ENCODE peak calls at places on chromosome 11, in four cellular contexts. B is H9, G is IMR-90, W is H1. M is an unnamed sample.

GRCh38 chr11:44377914-44378321 is 68.0 kb upstream of the ALX4 start:
- DNase-seq in B (no peak), G (no peak), W (no peak), M (no peak)

GRCh38 chr11:78646564-78647185 is 72.0 kb upstream of the NARS2 start:
- DNase-seq in B (peak; percentile 56), G (peak; percentile 49), W (peak; percentile 73), M (peak; percentile 71)

GRCh38 chr11:107446822-107447431 is 10.7 kb downstream of the CWF19L2 start:
- DNase-seq in B (no peak), G (no peak), W (no peak), M (no peak)

GRCh38 chr11:613369-613968 is 2.3 kb downstream of the IRF7 start:
- DNase-seq in B (peak; percentile 90), G (no peak), W (peak; percentile 86), M (peak; percentile 85)

GRCh38 chr11:86569109-86569508 is 103.3 kb downstream of the ME3 start:
- DNase-seq in B (no peak), G (no peak), W (no peak), M (no peak)

GRCh38 chr11:73384871-73385692 is 8.9 kb downstream of the RELT start:
- DNase-seq in B (no peak), G (no peak), W (no peak), M (no peak)

GRCh38 chr11:57230797-57231538 is 6.1 kb downstream of the APLNR start:
- DNase-seq in B (peak; percentile 39), G (no peak), W (no peak), M (peak; percentile 87)

GRCh38 chr11:36564376-36565032 is 3.3 kb upstream of the RAG1 start:
- DNase-seq in B (peak; percentile 50), G (peak; percentile 61), W (peak; percentile 53), M (peak; percentile 71)

GRCh38 chr11:122751298-122752070 is 86.8 kb upstream of the CRTAM start:
- DNase-seq in B (no peak), G (peak; percentile 72), W (no peak), M (no peak)

GRCh38 chr11:104691129-104691528 is 207.1 kb downstream of the CASP12 start:
- DNase-seq in B (no peak), G (no peak), W (no peak), M (no peak)

GRCh38 chr11:132631956-132632355 is 900.3 kb downstream of the OPCML start:
- DNase-seq in B (no peak), G (peak; percentile 8), W (no peak), M (no peak)

GRCh38 chr11:14891143-14892035 is 642 bp downstream of the CYP2R1 start:
- DNase-seq in B (peak; percentile 91), G (peak; percentile 82), W (peak; percentile 95), M (peak; percentile 96)

GRCh38 chr11:119571311-119571710 is 148.3 kb upstream of the THY1 start:
- DNase-seq in B (peak; percentile 19), G (no peak), W (no peak), M (no peak)

GRCh38 chr11:134071306-134071705 is 2.4 kb downstream of the JAM3 start:
- DNase-seq in B (no peak), G (no peak), W (no peak), M (no peak)

GRCh38 chr11:128909438-128910125 is 18.4 kb downstream of the KCNJ5 start:
- DNase-seq in B (no peak), G (no peak), W (no peak), M (no peak)

GRCh38 chr11:94183886-94184264 is 55.2 kb downstream of the PANX1 start:
- DNase-seq in B (peak; percentile 87), G (peak; percentile 67), W (peak; percentile 93), M (peak; percentile 86)

GRCh38 chr11:38718049-38718448 is 2120.0 kb upstream of the RAG2 start:
- DNase-seq in B (no peak), G (no peak), W (no peak), M (peak; percentile 42)

GRCh38 chr11:2306971-2307732 is 5.3 kb downstream of the TSPAN32 start:
- DNase-seq in B (peak; percentile 25), G (peak; percentile 27), W (no peak), M (no peak)

GRCh38 chr11:119447664-119448242 is 24.8 kb upstream of the THY1 start:
- DNase-seq in B (no peak), G (no peak), W (no peak), M (no peak)

GRCh38 chr11:4626207-4627105 is 10.8 kb upstream of the OR51D1 start:
- DNase-seq in B (peak; percentile 75), G (peak; percentile 79), W (peak; percentile 84), M (peak; percentile 81)

GRCh38 chr11:95443386-95443785 is 212.4 kb upstream of the SESN3 start:
- DNase-seq in B (no peak), G (no peak), W (no peak), M (no peak)

DNA sequence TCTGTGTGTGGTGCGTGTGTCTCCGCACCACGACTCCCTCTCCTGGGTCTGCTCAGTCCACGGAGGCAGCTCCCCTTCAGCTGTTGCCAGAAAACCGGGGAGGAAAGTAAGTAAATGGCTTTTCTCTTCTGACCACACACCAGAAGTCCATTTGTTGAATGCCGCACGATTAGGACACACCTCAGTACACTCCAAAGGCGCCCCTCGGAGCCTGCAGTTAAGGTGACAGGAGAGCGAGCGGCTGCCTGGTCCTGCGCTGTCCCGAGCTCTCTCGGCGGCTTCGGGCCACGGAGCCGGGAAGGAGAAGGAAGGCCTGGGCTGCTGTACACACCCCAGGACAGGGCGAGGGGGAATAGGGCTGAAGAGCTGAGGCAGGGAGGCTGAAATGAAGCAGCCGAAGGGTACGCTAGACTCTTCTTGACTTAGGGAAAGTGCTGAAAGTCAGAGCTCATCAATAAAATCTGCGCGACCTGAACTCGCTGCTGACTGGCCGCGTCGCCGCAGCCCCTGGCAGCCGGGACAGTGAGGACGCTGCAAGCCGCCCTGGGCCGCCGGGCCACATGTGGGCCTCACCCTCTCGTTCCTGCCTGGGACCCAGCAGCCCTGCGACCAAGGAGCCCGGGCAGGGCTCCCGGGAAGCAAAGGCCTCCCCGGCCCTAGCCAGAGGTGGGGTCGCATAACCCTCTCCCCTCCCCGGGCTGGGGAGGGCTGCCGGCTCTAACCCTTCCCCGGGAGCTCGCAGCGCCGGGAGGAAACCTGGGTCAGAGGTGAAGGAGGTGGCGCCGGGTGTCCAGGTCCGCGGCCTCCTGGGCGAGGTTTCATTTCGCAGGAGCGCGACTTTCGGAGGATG is 1.5 kb upstream of the PAX6 start:
- DNase-seq in B (no peak), G (no peak), W (peak; percentile 69), M (peak; percentile 59)
- H4K5ac ChIP-seq in B (no peak overlapping the region), G (no peak overlapping the region), W (no peak overlapping the region), M (no peak overlapping the region)

GRCh38 chr11:17486666-17487065 is 10.0 kb upstream of the ABCC8 start:
- DNase-seq in B (no peak), G (no peak), W (no peak), M (no peak)
- H3K4me1 ChIP-seq in B (no peaks in the 10 kb centered on the region), G (no peaks in the 10 kb centered on the region), W (no peaks in the 10 kb centered on the region), M (no peaks in the 10 kb centered on the region)

GRCh38 chr11:69512790-69513189 is 31.3 kb downstream of the LINC01488 start:
- DNase-seq in B (no peak), G (no peak), W (no peak), M (no peak)

GRCh38 chr11:69510471-69511357 is 29.3 kb downstream of the LINC01488 start:
- DNase-seq in B (no peak), G (peak; percentile 72), W (no peak), M (no peak)

GRCh38 chr11:69509846-69510390 is 28.5 kb downstream of the LINC01488 start:
- DNase-seq in B (no peak), G (no peak), W (no peak), M (no peak)

GRCh38 chr11:69512136-69512535 is 30.7 kb downstream of the LINC01488 start:
- DNase-seq in B (no peak), G (no peak), W (no peak), M (no peak)

DNA sequence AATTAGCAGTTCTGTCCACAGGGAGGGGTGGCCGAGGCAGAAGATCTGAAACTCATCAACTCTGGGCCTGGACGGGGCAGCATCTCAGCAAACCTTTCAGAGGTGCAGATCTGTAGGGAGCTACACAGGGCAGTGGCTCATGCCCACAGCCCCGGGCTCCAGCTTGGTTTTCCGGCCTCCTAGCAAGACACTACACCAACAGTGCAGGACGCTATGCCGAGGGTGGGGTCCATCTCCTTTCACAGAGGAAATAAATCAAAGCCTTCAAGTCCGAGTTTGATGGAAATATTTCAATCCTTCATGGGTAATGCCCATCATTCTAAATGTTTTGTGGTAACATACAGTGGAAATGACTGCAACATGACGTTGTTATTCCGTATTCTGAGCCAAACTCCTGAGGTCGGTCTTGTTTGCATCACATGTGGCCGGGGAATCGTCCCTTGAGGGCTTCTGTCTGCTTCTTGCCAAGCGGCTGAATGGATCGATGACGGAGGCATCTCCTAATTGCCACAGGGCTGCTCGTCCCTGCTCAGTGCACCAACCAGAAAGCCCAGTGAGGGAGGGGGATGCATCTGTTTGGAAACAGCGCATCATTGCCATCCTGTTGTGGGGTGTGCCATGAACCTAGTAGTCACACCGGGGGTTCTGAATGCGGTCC is 30.0 kb downstream of the LINC01488 start:
- DNase-seq in B (no peak), G (no peak), W (no peak), M (no peak)
- H4K5ac ChIP-seq in B (no peak overlapping the region), G (no peak overlapping the region), W (no peak overlapping the region), M (no peak overlapping the region)

DNA sequence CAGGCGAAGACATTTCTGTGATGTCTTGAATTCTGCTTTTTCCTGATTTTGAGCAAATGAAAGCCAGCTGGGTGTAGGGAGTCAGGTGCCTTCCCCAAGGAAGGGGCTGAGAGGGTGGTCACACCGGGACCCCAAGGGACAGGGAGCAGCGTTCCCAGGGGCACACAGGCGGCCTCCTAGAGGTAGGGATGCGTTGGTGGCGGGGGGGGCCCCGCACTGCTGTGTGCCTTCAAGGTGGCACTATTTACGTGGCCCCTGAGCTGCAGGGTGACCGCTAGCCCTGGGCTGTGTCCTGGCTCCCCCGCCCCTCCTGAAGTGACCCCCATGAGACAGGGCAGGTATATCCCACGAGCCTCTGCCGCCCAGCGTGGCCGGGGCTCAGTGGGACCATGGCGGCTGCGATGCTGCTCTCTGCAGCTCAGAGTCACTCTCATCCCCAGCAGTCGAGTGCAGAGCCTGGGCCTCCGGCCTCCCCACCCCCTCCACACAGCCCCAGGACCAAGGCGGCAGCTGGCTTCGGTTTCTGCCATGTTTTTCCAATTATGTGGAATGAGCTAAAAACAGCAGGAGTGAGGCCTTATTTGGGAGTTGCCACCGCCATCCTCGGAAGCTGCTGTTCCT is 60.9 kb downstream of the LRP5 start:
- DNase-seq in B (no peak), G (peak; percentile 61), W (no peak), M (no peak)
- H3K4me1 ChIP-seq in B (no peaks in the 10 kb centered on the region), G (peaks cover 16% of the 10 kb centered on the region), W (no peaks in the 10 kb centered on the region), M (no peaks in the 10 kb centered on the region)

GRCh38 chr11:21560466-21560975 is 632.4 kb upstream of the ANO5 start:
- DNase-seq in B (no peak), G (no peak), W (no peak), M (no peak)

GRCh38 chr11:21561589-21561988 is 631.3 kb upstream of the ANO5 start:
- DNase-seq in B (no peak), G (no peak), W (no peak), M (no peak)

GRCh38 chr11:21554284-21554683 is 638.6 kb upstream of the ANO5 start:
- DNase-seq in B (no peak), G (no peak), W (no peak), M (no peak)

GRCh38 chr11:21552910-21553309 is 640.0 kb upstream of the ANO5 start:
- DNase-seq in B (no peak), G (no peak), W (no peak), M (no peak)

GRCh38 chr11:21556936-21557335 is 635.9 kb upstream of the ANO5 start:
- DNase-seq in B (no peak), G (no peak), W (no peak), M (no peak)
- H4K5ac ChIP-seq in B (no peak overlapping the region), G (no peak overlapping the region), W (no peak overlapping the region), M (no peak overlapping the region)

DNA sequence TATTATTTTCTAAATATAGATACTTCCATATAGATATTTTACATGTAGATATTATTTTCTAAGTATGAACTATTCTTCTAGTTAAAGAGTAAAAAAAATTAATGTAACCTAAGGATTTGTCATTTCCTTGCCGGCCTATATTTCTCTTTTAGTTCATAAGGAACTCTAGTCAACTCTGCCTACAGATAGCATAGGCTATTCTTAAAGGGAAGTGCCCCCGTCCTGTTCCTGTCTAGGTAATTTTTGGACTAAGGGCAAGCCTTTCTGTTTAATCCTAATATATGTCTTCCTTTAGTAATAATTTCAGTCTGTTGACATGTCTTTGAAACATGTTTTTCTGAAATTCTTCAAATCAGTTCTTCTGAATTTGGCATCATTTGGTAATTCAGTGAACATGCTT is 161.9 kb downstream of the C11orf91 start:
- DNase-seq in B (no peak), G (no peak), W (no peak), M (no peak)
- H3K4me1 ChIP-seq in B (no peaks in the 10 kb centered on the region), G (no peaks in the 10 kb centered on the region), W (no peaks in the 10 kb centered on the region), M (no peaks in the 10 kb centered on the region)

M was measured in mesendoderm.